ENCODE peak calls at places on chromosomes 4 and X, in six cellular contexts. R is upper lobe of right lung, M is cardiac fibroblast, T is cardiac muscle cell, P is GM23248, D is fibroblast of lung. K is an unnamed sample.

GRCh38 chrX:30597258-30598012 is 19.9 kb upstream of the TASL start:
- DNase-seq in R (no peak), M (no peak), T (no peak), P (no peak), D (no peak), K (no peak)

GRCh38 chr4:113446019-113446418 is 315.5 kb downstream of the CAMK2D start:
- DNase-seq in R (no peak), M (peak; percentile 78), T (peak; percentile 66), P (peak; percentile 95), D (peak; percentile 97), K (peak; percentile 87)

GRCh38 chrX:103918584-103919335 is 43.7 kb upstream of the TMSB15B start:
- DNase-seq in R (peak; percentile 78), M (peak; percentile 66), T (peak; percentile 70), P (peak; percentile 74), D (peak; percentile 77), K (peak; percentile 17)

GRCh38 chr4:29708473-29708872 is 1011.7 kb upstream of the PCDH7 start:
- DNase-seq in R (no peak), M (no peak), T (no peak), P (no peak), D (peak; percentile 0), K (peak; percentile 80)

GRCh38 chr4:113159901-113160545 is 110.6 kb downstream of the ANK2 start:
- DNase-seq in R (no peak), M (no peak), T (no peak), P (peak; percentile 53), D (no peak), K (no peak)

GRCh38 chr4:100981447-100982204 is 365.7 kb downstream of the PPP3CA start:
- DNase-seq in R (no peak), M (peak; percentile 65), T (peak; percentile 61), P (peak; percentile 71), D (peak; percentile 81), K (peak; percentile 72)

GRCh38 chr4:8144359-8144758 is 14.3 kb downstream of the ABLIM2 start:
- DNase-seq in R (no peak), M (no peak), T (peak; percentile 20), P (peak; percentile 28), D (no peak), K (no peak)

GRCh38 chr4:183674153-183674552 is 15.1 kb downstream of the TRAPPC11 start:
- DNase-seq in R (no peak), M (no peak), T (peak; percentile 7), P (no peak), D (no peak), K (no peak)

GRCh38 chr4:184473515-184474260 is 662 bp downstream of the IRF2 start:
- DNase-seq in R (peak; percentile 79), M (peak; percentile 45), T (peak; percentile 47), P (peak; percentile 70), D (peak; percentile 44), K (no peak)

GRCh38 chr4:81631958-81632439 is 160.3 kb upstream of the RASGEF1B start:
- DNase-seq in R (no peak), M (peak; percentile 75), T (peak; percentile 81), P (peak; percentile 92), D (peak; percentile 84), K (peak; percentile 84)

GRCh38 chrX:13110427-13111324 is 66.3 kb upstream of the FAM9C start:
- DNase-seq in R (no peak), M (peak; percentile 93), T (peak; percentile 93), P (peak; percentile 85), D (peak; percentile 95), K (peak; percentile 84)

GRCh38 chr4:89299153-89299789 is 8.3 kb downstream of the GPRIN3 start:
- DNase-seq in R (no peak), M (no peak), T (no peak), P (no peak), D (no peak), K (no peak)

DNA sequence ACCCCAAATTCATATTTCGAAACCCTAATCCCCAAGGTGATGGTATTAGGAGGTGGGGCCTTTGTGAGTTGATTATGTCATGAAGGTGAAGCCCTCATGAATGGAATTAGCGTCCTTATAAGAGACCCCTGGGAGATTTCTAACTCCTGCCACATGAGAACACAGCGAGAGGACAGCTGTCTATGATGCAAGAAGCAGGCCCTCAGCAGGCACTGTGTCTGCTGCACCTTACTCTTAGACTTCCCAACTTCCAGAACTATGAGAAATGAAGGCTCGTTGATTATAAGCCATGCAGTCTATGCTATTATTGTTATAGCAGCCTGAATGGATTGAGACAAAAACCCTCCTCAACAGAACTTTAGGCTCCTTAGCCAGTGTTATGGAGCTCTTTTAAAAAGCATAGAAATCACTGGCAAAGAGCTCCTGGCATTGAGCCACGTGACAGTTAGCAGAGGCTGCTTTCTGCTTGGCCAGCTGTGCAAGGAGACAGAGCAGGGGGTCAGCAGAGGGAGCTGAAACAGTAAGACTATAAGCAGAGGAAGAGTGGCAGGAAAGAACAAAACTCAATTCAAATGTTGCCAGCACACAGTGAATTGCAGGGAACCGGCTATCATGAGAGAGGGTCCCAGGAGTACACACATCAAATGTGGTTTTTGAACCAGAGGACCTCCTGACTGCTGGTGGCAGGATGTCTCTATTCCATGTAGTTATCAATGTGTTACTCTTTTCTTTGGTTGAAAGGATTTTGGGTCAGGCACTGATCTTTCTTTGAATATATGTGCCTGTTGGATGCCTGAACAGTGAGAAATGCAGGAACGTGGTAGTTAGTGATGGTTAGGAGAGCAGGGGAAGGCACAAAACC is 219.3 kb upstream of the FAT1 start:
- DNase-seq in R (no peak), M (peak; percentile 36), T (peak; percentile 70), P (peak; percentile 36), D (peak; percentile 43), K (no peak)
- H3K4me3 ChIP-seq in R (no peak overlapping the region), M (no peak overlapping the region), T (no peak overlapping the region), P (no peak overlapping the region), D (no peak overlapping the region), K (no peak overlapping the region)

GRCh38 chrX:40845331-40845911 is 110.1 kb upstream of the MED14 start:
- DNase-seq in R (no peak), M (peak; percentile 93), T (peak; percentile 94), P (peak; percentile 94), D (peak; percentile 97), K (peak; percentile 85)

GRCh38 chrX:40844476-40844875 is 109.1 kb upstream of the MED14 start:
- DNase-seq in R (no peak), M (no peak), T (peak; percentile 7), P (peak; percentile 20), D (peak; percentile 56), K (no peak)

GRCh38 chrX:40843643-40844042 is 108.3 kb upstream of the MED14 start:
- DNase-seq in R (no peak), M (no peak), T (no peak), P (no peak), D (peak; percentile 14), K (no peak)
- H3K4me3 ChIP-seq in R (no peak overlapping the region), M (no peak overlapping the region), T (no peak overlapping the region), P (no peak overlapping the region), D (no peak overlapping the region), K (no peak overlapping the region)

GRCh38 chr4:98932539-98932938 is 3.6 kb upstream of the EIF4E start:
- DNase-seq in R (no peak), M (peak; percentile 21), T (no peak), P (peak; percentile 74), D (peak; percentile 60), K (no peak)

GRCh38 chr4:98928131-98928504 is 815 bp downstream of the EIF4E start:
- DNase-seq in R (peak; percentile 80), M (peak; percentile 78), T (peak; percentile 83), P (peak; percentile 92), D (peak; percentile 84), K (peak; percentile 54)

GRCh38 chr4:98929341-98930267 is 671 bp upstream of the EIF4E start:
- DNase-seq in R (peak; percentile 82), M (peak; percentile 88), T (peak; percentile 86), P (peak; percentile 99), D (peak; percentile 98), K (peak; percentile 92)

GRCh38 chr4:98928505-98929340 is at the start of gene EIF4E:
- DNase-seq in R (peak; percentile 99), M (peak; percentile 99), T (peak; percentile 99), P (peak; percentile 100), D (peak; percentile 99), K (peak; percentile 97)

GRCh38 chr4:98930311-98930865 is 1.5 kb upstream of the EIF4E start:
- DNase-seq in R (no peak), M (no peak), T (no peak), P (no peak), D (no peak), K (no peak)
- H3K4me3 ChIP-seq in R (peak overlapping the region; percentile 99), M (peak overlapping the region; percentile 82), T (no peak overlapping the region), P (peak overlapping the region; percentile 98), D (peak overlapping the region; percentile 49), K (peak overlapping the region; percentile 95)

GRCh38 chr4:188551156-188551555 is 411.9 kb downstream of the TRIML1 start:
- DNase-seq in R (no peak), M (peak; percentile 12), T (peak; percentile 29), P (no peak), D (no peak), K (peak; percentile 41)

GRCh38 chr4:188554413-188554812 is 415.2 kb downstream of the TRIML1 start:
- DNase-seq in R (no peak), M (no peak), T (no peak), P (no peak), D (no peak), K (no peak)

DNA sequence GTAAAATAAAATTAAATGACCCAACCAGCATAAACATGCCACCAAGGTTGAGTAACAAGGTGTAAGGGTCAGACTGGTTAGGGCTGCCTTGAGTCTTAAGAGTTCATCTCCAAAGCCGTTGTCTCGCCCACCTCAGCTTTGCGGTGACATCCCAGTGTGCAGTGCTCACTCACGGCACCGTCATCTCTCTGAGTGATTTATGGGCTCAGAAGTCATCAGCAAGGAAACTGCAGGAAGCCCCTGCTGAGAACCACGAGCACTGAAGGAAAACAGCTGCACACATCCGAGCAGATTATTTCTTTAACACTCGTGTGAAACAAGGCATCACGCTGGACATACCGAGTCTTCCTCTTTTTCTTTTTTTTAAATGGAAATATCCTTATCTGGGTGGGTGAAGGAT is 411.1 kb downstream of the TRIML1 start:
- DNase-seq in R (no peak), M (peak; percentile 4), T (peak; percentile 10), P (no peak), D (no peak), K (peak; percentile 6)
- H3K4me3 ChIP-seq in R (no peak overlapping the region), M (no peak overlapping the region), T (no peak overlapping the region), P (no peak overlapping the region), D (no peak overlapping the region), K (no peak overlapping the region)

K was measured in skeletal muscle cell.